ENCODE peak calls at places on chromosomes 2 and 18, in four cellular contexts. X is dermis blood vessel endothelial cell, R is nucleus accumbens, C is AG04449. H is an unnamed sample.

GRCh38 chr2:237669129-237669627 is 41.8 kb downstream of the LRRFIP1 start:
- DNase-seq in R (no peak), X (no peak), C (no peak), H (no peak)

GRCh38 chr18:24443870-24444269 is 16.6 kb upstream of the HRH4 start:
- DNase-seq in R (no peak), X (no peak), C (no peak), H (no peak)

GRCh38 chr2:240498171-240498957 is 59.4 kb downstream of the ANKMY1 start:
- DNase-seq in X (no peak), R (no peak), C (no peak), H (no peak)

GRCh38 chr2:186201371-186201770 is 284.7 kb upstream of the ZC3H15 start:
- DNase-seq in R (no peak), X (no peak), C (no peak), H (no peak)

GRCh38 chr18:7390731-7391492 is 160.0 kb downstream of the LRRC30 start:
- DNase-seq in R (no peak), X (no peak), C (no peak), H (no peak)

GRCh38 chr2:65032016-65032975 is 23.9 kb upstream of the CEP68 start:
- DNase-seq in C (no peak), R (no peak), X (no peak), H (no peak)

GRCh38 chr18:74689251-74689650 is 91.6 kb downstream of the ZNF407 start:
- DNase-seq in C (no peak), X (peak), R (no peak), H (no peak)

GRCh38 chr2:124476291-124476690 is 451.2 kb downstream of the CNTNAP5 start:
- DNase-seq in R (no peak), X (no peak), C (no peak), H (no peak)

GRCh38 chr2:234964631-234965461 is 13.0 kb downstream of the SH3BP4 start:
- DNase-seq in R (no peak), X (no peak), C (no peak), H (no peak)

GRCh38 chr2:38074047-38074774 is 1.7 kb downstream of the CYP1B1 start:
- DNase-seq in X (no peak), C (no peak), R (no peak), H (no peak)

GRCh38 chr2:3117650-3118216 is 259.9 kb downstream of the EIPR1 start:
- DNase-seq in C (no peak), R (no peak), X (no peak), H (no peak)

GRCh38 chr18:2641638-2642037 is 13.9 kb upstream of the SMCHD1 start:
- DNase-seq in R (no peak), X (no peak), C (no peak), H (peak)

GRCh38 chr2:113282747-113283533 is 4.2 kb upstream of the PAX8 start:
- DNase-seq in R (peak), C (no peak), X (no peak), H (peak)

GRCh38 chr2:54801422-54801821 is 78.0 kb downstream of the EML6 start:
- DNase-seq in R (no peak), X (no peak), C (no peak), H (peak)

GRCh38 chr2:84285056-84285747 is 173.9 kb downstream of the SUCLG1 start:
- DNase-seq in C (no peak), R (no peak), X (no peak), H (no peak)

GRCh38 chr2:240432820-240433801 is 2.4 kb upstream of the GPC1 start:
- DNase-seq in R (no peak), X (no peak), C (no peak), H (no peak)

GRCh38 chr2:20558391-20559150 is 92.3 kb downstream of the HS1BP3 start:
- DNase-seq in R (no peak), C (no peak), X (no peak), H (no peak)

GRCh38 chr2:45852450-45853150 is 201.1 kb downstream of the PRKCE start:
- DNase-seq in R (no peak), X (no peak), C (no peak), H (no peak)

GRCh38 chr18:11004294-11004693 is 145.1 kb downstream of the PIEZO2 start:
- DNase-seq in R (no peak), X (no peak), C (no peak), H (no peak)

GRCh38 chr2:108602422-108602821 is 68.2 kb downstream of the LIMS1 start:
- DNase-seq in X (no peak), C (no peak), R (no peak), H (no peak)

GRCh38 chr2:50957880-50958279 is 74.1 kb downstream of the NRXN1 start:
- DNase-seq in X (no peak), C (no peak), R (no peak), H (no peak)

GRCh38 chr2:119784876-119785275 is 25.2 kb downstream of the PTPN4 start:
- DNase-seq in C (no peak), R (no peak), X (no peak), H (no peak)

GRCh38 chr2:142112648-142113278 is 18.1 kb downstream of the LRP1B start:
- DNase-seq in R (no peak), X (peak), C (no peak), H (no peak)

GRCh38 chr18:29028560-29028959 is 851.6 kb upstream of the CDH2 start:
- DNase-seq in R (no peak), C (no peak), X (no peak), H (no peak)

GRCh38 chr18:69992776-69993175 is 45.1 kb upstream of the CD226 start:
- DNase-seq in X (no peak), C (no peak), R (no peak), H (no peak)

GRCh38 chr2:180660207-180660606 is 320.2 kb upstream of the UBE2E3 start:
- DNase-seq in X (no peak), C (no peak), R (no peak), H (no peak)

GRCh38 chr2:86249176-86249842 is 50.1 kb downstream of the MRPL35 start:
- DNase-seq in X (peak), R (no peak), C (no peak), H (no peak)

GRCh38 chr2:39127973-39128372 is 7.1 kb upstream of the SOS1 start:
- DNase-seq in X (no peak), C (no peak), R (no peak), H (no peak)

GRCh38 chr2:224151680-224152310 is 112.7 kb upstream of the SERPINE2 start:
- DNase-seq in R (no peak), X (no peak), C (no peak), H (no peak)

GRCh38 chr18:12452801-12453200 is 45.1 kb downstream of the PRELID3A start:
- DNase-seq in R (no peak), X (no peak), C (no peak), H (no peak)

GRCh38 chr18:3794537-3795348 is 344.8 kb downstream of the TGIF1 start:
- DNase-seq in C (peak), X (peak), R (no peak), H (no peak)

GRCh38 chr2:197212344-197213262 is 98.0 kb downstream of the ANKRD44 start:
- DNase-seq in C (no peak), X (no peak), R (no peak), H (peak)

GRCh38 chr2:163681765-163682164 is 54.0 kb downstream of the FIGN start:
- DNase-seq in X (peak), C (no peak), R (no peak), H (peak)

H was measured in globus pallidus.